ENCODE peak calls at places on chromosomes 12 and 14, in five cellular contexts. One of them, this sample, is unnamed.

GRCh38 chr12:94089891-94090290 is 58.5 kb upstream of the PLXNC1 start:
- DNase-seq in heart right ventricle: no peak
- DNase-seq in IMR-90: peak
- DNase-seq in upper lobe of left lung: no peak
- DNase-seq in adrenal gland: no peak
- DNase-seq in this sample: peak

GRCh38 chr14:23438130-23438893 is 2.9 kb upstream of the MYH7 start:
- DNase-seq in adrenal gland: no peak
- DNase-seq in heart right ventricle: peak
- DNase-seq in upper lobe of left lung: no peak
- DNase-seq in IMR-90: no peak
- DNase-seq in this sample: no peak

GRCh38 chr14:43595373-43595772 is 911.7 kb downstream of the FSCB start:
- DNase-seq in IMR-90: no peak
- DNase-seq in heart right ventricle: no peak
- DNase-seq in upper lobe of left lung: no peak
- DNase-seq in adrenal gland: no peak
- DNase-seq in this sample: no peak

GRCh38 chr14:23572841-23573240 is 5.2 kb upstream of the AP1G2 start:
- DNase-seq in IMR-90: no peak
- DNase-seq in heart right ventricle: no peak
- DNase-seq in adrenal gland: no peak
- DNase-seq in upper lobe of left lung: no peak
- DNase-seq in this sample: no peak

GRCh38 chr14:53888535-53889386 is 67.9 kb downstream of the BMP4 start:
- DNase-seq in adrenal gland: no peak
- DNase-seq in heart right ventricle: no peak
- DNase-seq in IMR-90: no peak
- DNase-seq in upper lobe of left lung: no peak
- DNase-seq in this sample: no peak

GRCh38 chr14:52318829-52319604 is 4.9 kb downstream of the PTGER2 start:
- DNase-seq in upper lobe of left lung: no peak
- DNase-seq in heart right ventricle: no peak
- DNase-seq in IMR-90: peak
- DNase-seq in adrenal gland: no peak
- DNase-seq in this sample: peak

GRCh38 chr14:104582005-104582404 is 2.4 kb downstream of the C14orf180 start:
- DNase-seq in adrenal gland: no peak
- DNase-seq in heart right ventricle: peak
- DNase-seq in IMR-90: no peak
- DNase-seq in upper lobe of left lung: no peak
- DNase-seq in this sample: no peak

GRCh38 chr12:124396544-124397398 is 101.9 kb downstream of the RFLNA start:
- DNase-seq in upper lobe of left lung: peak
- DNase-seq in IMR-90: no peak
- DNase-seq in heart right ventricle: peak
- DNase-seq in adrenal gland: peak
- DNase-seq in this sample: no peak

GRCh38 chr12:117890137-117890536 is 78.7 kb downstream of the KSR2 start:
- DNase-seq in upper lobe of left lung: no peak
- DNase-seq in adrenal gland: no peak
- DNase-seq in IMR-90: no peak
- DNase-seq in heart right ventricle: no peak
- DNase-seq in this sample: no peak

GRCh38 chr14:33525626-33526025 is 425.2 kb downstream of the EGLN3 start:
- DNase-seq in adrenal gland: no peak
- DNase-seq in IMR-90: no peak
- DNase-seq in heart right ventricle: no peak
- DNase-seq in upper lobe of left lung: no peak
- DNase-seq in this sample: peak

GRCh38 chr14:43669355-43669754 is 837.7 kb downstream of the FSCB start:
- DNase-seq in IMR-90: no peak
- DNase-seq in adrenal gland: no peak
- DNase-seq in upper lobe of left lung: no peak
- DNase-seq in heart right ventricle: no peak
- DNase-seq in this sample: no peak

GRCh38 chr12:15620726-15621125 is 168.5 kb downstream of the EPS8 start:
- DNase-seq in adrenal gland: no peak
- DNase-seq in upper lobe of left lung: no peak
- DNase-seq in heart right ventricle: no peak
- DNase-seq in IMR-90: no peak
- DNase-seq in this sample: no peak

GRCh38 chr14:64636980-64637429 is 67.2 kb upstream of the PLEKHG3 start:
- DNase-seq in IMR-90: no peak
- DNase-seq in adrenal gland: no peak
- DNase-seq in heart right ventricle: no peak
- DNase-seq in upper lobe of left lung: no peak
- DNase-seq in this sample: no peak
- TF ChIP-seq CTCF in IMR-90: no peak
- TF ChIP-seq CTCF in adrenal gland: no peak
- TF ChIP-seq CTCF in heart right ventricle: no peak
- TF ChIP-seq CTCF in upper lobe of left lung: no peak
- TF ChIP-seq CTCF in this sample: no peak

DNA sequence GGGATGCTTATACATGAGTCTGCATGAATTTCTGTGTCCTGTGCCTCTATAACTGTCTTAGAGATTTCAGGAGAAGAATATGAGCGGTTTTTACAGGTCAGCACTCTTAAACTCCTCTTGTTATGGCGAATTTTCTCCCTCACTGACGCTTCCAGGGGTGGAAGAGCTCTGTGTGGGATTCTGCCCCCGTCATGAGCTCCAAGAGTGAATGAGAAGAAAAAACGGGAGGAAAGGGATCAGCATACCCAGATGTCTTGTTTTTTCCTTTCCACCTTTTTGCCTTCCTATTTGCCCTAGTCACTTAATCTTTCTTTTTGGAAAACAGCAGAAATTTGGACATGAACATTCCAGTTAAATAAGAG is 651 bp downstream of the PFKM start:
- DNase-seq in upper lobe of left lung: no peak
- DNase-seq in adrenal gland: no peak
- DNase-seq in heart right ventricle: no peak
- DNase-seq in IMR-90: peak
- DNase-seq in this sample: peak
- H3K4me3 ChIP-seq in upper lobe of left lung: peak
- H3K4me3 ChIP-seq in adrenal gland: no peak
- H3K4me3 ChIP-seq in heart right ventricle: peak
- H3K4me3 ChIP-seq in IMR-90: peak
- H3K4me3 ChIP-seq in this sample: peak

GRCh38 chr14:91328313-91329050 is 84.0 kb upstream of the GPR68 start:
- DNase-seq in IMR-90: no peak
- DNase-seq in upper lobe of left lung: no peak
- DNase-seq in heart right ventricle: no peak
- DNase-seq in adrenal gland: no peak
- DNase-seq in this sample: no peak

GRCh38 chr14:91327201-91327600 is 82.7 kb upstream of the GPR68 start:
- DNase-seq in IMR-90: no peak
- DNase-seq in adrenal gland: no peak
- DNase-seq in upper lobe of left lung: no peak
- DNase-seq in heart right ventricle: no peak
- DNase-seq in this sample: no peak

GRCh38 chr14:91326514-91326832 is 82.0 kb upstream of the GPR68 start:
- DNase-seq in upper lobe of left lung: no peak
- DNase-seq in IMR-90: no peak
- DNase-seq in heart right ventricle: no peak
- DNase-seq in adrenal gland: no peak
- DNase-seq in this sample: no peak

GRCh38 chr14:91329615-91330014 is 85.1 kb upstream of the GPR68 start:
- DNase-seq in upper lobe of left lung: no peak
- DNase-seq in heart right ventricle: no peak
- DNase-seq in IMR-90: no peak
- DNase-seq in adrenal gland: no peak
- DNase-seq in this sample: no peak

GRCh38 chr14:91327661-91328312 is 83.3 kb upstream of the GPR68 start:
- DNase-seq in upper lobe of left lung: no peak
- DNase-seq in adrenal gland: no peak
- DNase-seq in heart right ventricle: no peak
- DNase-seq in IMR-90: no peak
- DNase-seq in this sample: no peak
- TF ChIP-seq CTCF in upper lobe of left lung: no peak
- TF ChIP-seq CTCF in adrenal gland: no peak
- TF ChIP-seq CTCF in heart right ventricle: no peak
- TF ChIP-seq CTCF in IMR-90: no peak
- TF ChIP-seq CTCF in this sample: no peak

DNA sequence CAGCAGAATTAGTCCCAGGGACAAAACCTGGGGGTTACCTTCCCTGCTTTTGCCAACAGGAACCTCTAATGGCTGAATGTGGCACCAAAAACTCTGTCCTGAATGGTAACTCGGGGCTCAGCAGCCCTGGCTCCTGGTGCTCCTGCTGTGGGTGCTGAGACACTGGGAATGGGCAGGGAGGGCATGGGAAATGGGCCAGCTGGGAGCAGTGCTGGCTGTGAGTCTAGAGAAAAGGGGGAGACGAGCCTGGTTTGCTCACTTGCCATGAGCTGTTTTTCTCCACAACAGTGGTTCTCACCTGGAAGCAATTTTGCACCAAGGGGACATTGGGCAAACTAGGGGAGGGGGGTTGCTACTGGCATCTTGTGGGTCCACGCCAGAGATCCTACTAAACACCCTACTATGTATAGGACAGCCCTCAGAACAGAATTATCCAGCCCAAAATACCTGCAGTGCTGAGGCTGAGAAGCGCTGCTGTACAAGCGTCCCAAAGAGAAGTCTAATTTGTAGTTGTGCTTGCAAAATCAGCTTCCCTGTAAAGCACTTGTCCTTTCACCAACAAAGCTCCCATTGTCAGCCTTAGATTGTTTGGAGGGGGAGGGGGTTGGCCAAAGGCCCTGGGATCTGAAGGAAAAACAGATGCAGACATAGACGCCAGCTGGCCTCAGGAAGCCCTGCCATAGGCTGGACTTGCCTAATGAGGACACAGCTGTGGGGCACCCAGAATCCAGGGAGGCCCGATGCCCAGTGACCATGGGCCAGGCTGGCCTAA is 3.6 kb downstream of the LRRC74A start:
- DNase-seq in upper lobe of left lung: no peak
- DNase-seq in IMR-90: no peak
- DNase-seq in adrenal gland: no peak
- DNase-seq in heart right ventricle: peak
- DNase-seq in this sample: no peak
- H3K4me3 ChIP-seq in upper lobe of left lung: no peak
- H3K4me3 ChIP-seq in IMR-90: no peak
- H3K4me3 ChIP-seq in adrenal gland: no peak
- H3K4me3 ChIP-seq in heart right ventricle: no peak
- H3K4me3 ChIP-seq in this sample: no peak

DNA sequence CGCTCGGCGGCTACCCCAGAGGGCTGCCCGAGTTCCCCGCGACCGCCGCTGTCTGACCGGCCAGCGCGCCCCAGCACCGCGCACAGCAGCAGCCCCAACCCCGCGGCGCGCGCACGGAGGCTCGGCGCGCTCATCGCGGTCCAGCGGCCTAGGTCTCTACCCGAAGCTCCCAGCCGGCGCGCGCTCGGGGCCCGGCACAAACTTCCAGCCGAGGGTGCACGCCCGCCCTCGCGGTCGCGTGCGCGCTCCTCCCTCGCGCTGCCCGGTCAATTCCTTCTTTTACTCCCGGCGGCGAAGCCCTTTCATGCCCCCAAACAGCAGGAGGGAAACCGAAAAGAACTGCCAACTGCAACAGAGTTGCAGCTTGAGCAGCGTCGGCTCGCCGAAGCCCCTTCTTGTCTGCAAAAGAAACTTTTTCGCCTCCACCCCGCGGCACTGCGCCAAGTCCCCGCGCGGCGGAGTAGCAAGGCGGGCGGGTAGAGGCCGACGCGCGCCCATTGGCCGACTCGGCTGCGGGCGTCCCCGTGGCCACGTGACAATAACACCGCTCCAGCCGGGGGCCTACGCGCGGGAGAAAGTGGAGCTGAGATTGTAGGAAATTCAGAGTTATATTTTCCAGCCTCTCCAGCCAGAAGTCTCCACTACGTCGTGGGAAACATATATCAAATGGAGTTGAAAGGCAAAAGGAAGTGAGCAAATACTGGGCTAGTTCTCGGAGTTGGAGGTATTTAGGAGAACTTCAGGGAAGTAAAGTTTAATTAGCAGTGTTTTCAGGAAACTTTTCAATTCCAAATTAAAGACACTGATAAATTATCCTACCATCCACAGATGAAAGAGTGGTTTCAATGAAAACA is at the start of gene LRIG3:
- DNase-seq in upper lobe of left lung: peak
- DNase-seq in heart right ventricle: peak
- DNase-seq in IMR-90: peak
- DNase-seq in adrenal gland: peak
- DNase-seq in this sample: peak
- TF ChIP-seq CTCF in upper lobe of left lung: peak
- TF ChIP-seq CTCF in heart right ventricle: no peak
- TF ChIP-seq CTCF in IMR-90: peak
- TF ChIP-seq CTCF in adrenal gland: no peak
- TF ChIP-seq CTCF in this sample: no peak

GRCh38 chr12:51335931-51336330 is 10.5 kb downstream of the CELA1 start:
- DNase-seq in adrenal gland: no peak
- DNase-seq in IMR-90: no peak
- DNase-seq in heart right ventricle: no peak
- DNase-seq in upper lobe of left lung: no peak
- DNase-seq in this sample: no peak
- H3K4me3 ChIP-seq in adrenal gland: no peak
- H3K4me3 ChIP-seq in IMR-90: no peak
- H3K4me3 ChIP-seq in heart right ventricle: no peak
- H3K4me3 ChIP-seq in upper lobe of left lung: no peak
- H3K4me3 ChIP-seq in this sample: no peak

GRCh38 chr12:57521475-57522018 is 1.1 kb upstream of the MBD6 start:
- DNase-seq in adrenal gland: peak
- DNase-seq in IMR-90: peak
- DNase-seq in upper lobe of left lung: no peak
- DNase-seq in heart right ventricle: peak
- DNase-seq in this sample: no peak

GRCh38 chr12:57518176-57518919 is 2.0 kb downstream of the DDIT3 start:
- DNase-seq in upper lobe of left lung: no peak
- DNase-seq in adrenal gland: no peak
- DNase-seq in heart right ventricle: no peak
- DNase-seq in IMR-90: no peak
- DNase-seq in this sample: peak

GRCh38 chr12:57518920-57519757 is 1.2 kb downstream of the DDIT3 start:
- DNase-seq in IMR-90: peak
- DNase-seq in adrenal gland: peak
- DNase-seq in upper lobe of left lung: no peak
- DNase-seq in heart right ventricle: peak
- DNase-seq in this sample: peak

GRCh38 chr12:57519758-57520007 is 631 bp downstream of the DDIT3 start:
- DNase-seq in heart right ventricle: peak
- DNase-seq in adrenal gland: no peak
- DNase-seq in upper lobe of left lung: no peak
- DNase-seq in IMR-90: no peak
- DNase-seq in this sample: no peak

GRCh38 chr12:57520008-57520726 is at the start of gene DDIT3:
- DNase-seq in heart right ventricle: peak
- DNase-seq in upper lobe of left lung: peak
- DNase-seq in adrenal gland: peak
- DNase-seq in IMR-90: peak
- DNase-seq in this sample: peak
- TF ChIP-seq CTCF in heart right ventricle: no peak
- TF ChIP-seq CTCF in upper lobe of left lung: no peak
- TF ChIP-seq CTCF in adrenal gland: no peak
- TF ChIP-seq CTCF in IMR-90: no peak
- TF ChIP-seq CTCF in this sample: no peak

GRCh38 chr14:81533212-81533535 is 479 bp downstream of the SEL1L start:
- DNase-seq in heart right ventricle: no peak
- DNase-seq in adrenal gland: no peak
- DNase-seq in IMR-90: no peak
- DNase-seq in upper lobe of left lung: no peak
- DNase-seq in this sample: no peak
- H3K4me3 ChIP-seq in heart right ventricle: peak
- H3K4me3 ChIP-seq in adrenal gland: peak
- H3K4me3 ChIP-seq in IMR-90: peak
- H3K4me3 ChIP-seq in upper lobe of left lung: peak
- H3K4me3 ChIP-seq in this sample: peak